ENCODE peak calls at places on chromosomes 4 and X, in five cellular contexts. One of them, this sample, is unnamed.

GRCh38 chr4:73405138-73405537 is 1.1 kb downstream of the ALB start:
- DNase-seq in heart left ventricle: no peak
- DNase-seq in mammary epithelial cell: no peak
- DNase-seq in left ventricle myocardium inferior: no peak
- DNase-seq in stomach: no peak
- DNase-seq in this sample: no peak

GRCh38 chrX:15564981-15565579 is 35.7 kb downstream of the ACE2 start:
- DNase-seq in heart left ventricle: peak; percentile 52
- DNase-seq in mammary epithelial cell: peak; percentile 80
- DNase-seq in left ventricle myocardium inferior: peak; percentile 40
- DNase-seq in stomach: peak; percentile 76
- DNase-seq in this sample: no peak

GRCh38 chrX:72003811-72004750 is 93.4 kb downstream of the NHSL2 start:
- DNase-seq in heart left ventricle: peak; percentile 66
- DNase-seq in mammary epithelial cell: peak; percentile 10
- DNase-seq in left ventricle myocardium inferior: peak; percentile 35
- DNase-seq in stomach: peak; percentile 44
- DNase-seq in this sample: no peak

GRCh38 chr4:55356991-55357461 is 11.0 kb downstream of the SRD5A3 start:
- DNase-seq in heart left ventricle: no peak
- DNase-seq in mammary epithelial cell: no peak
- DNase-seq in left ventricle myocardium inferior: no peak
- DNase-seq in stomach: no peak
- DNase-seq in this sample: no peak

GRCh38 chrX:49155243-49155899 is 7.2 kb upstream of the MAGIX start:
- DNase-seq in heart left ventricle: no peak
- DNase-seq in mammary epithelial cell: peak; percentile 68
- DNase-seq in left ventricle myocardium inferior: no peak
- DNase-seq in stomach: peak; percentile 55
- DNase-seq in this sample: no peak

GRCh38 chr4:10737335-10737734 is 52.8 kb upstream of the CLNK start:
- DNase-seq in heart left ventricle: no peak
- DNase-seq in mammary epithelial cell: peak; percentile 30
- DNase-seq in left ventricle myocardium inferior: no peak
- DNase-seq in stomach: no peak
- DNase-seq in this sample: no peak

GRCh38 chr4:70628444-70628843 is at the start of gene ENAM:
- DNase-seq in heart left ventricle: no peak
- DNase-seq in mammary epithelial cell: no peak
- DNase-seq in left ventricle myocardium inferior: no peak
- DNase-seq in stomach: no peak
- DNase-seq in this sample: no peak

GRCh38 chr4:111854494-111855087 is 290.7 kb upstream of the FAM241A start:
- DNase-seq in heart left ventricle: no peak
- DNase-seq in mammary epithelial cell: peak; percentile 16
- DNase-seq in left ventricle myocardium inferior: no peak
- DNase-seq in stomach: no peak
- DNase-seq in this sample: no peak

DNA sequence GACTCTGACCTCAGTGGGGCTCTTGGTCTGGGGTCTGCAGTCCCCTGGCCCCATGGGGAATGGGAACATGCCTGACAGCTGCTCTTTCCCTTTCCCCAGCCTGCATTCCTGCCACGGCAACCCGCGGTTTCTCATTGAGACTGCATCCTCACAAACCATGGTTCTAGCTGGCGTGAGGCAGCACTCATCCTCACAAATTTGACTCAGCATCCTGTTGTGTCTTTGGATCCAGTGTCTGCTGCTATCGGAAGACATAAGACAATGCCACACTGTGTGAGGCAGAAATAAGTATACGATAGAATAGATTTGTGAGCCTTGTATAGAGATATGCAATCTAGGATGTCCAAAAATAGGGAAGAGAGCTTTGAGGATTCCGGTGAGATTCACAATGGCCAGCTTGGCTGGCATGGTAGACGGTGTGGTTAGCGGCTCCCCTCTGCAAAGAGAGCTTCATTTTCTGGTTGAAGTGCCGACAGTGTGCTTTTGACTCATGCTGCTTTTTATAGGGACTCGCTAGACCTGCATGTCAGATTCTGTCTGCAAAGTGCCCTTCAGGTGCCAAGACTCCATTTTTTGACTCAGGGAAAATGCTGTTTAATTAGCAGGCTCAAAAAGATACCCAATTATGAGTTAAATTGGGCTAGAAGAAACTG is 161.3 kb upstream of the PSAPL1 start:
- DNase-seq in heart left ventricle: no peak
- DNase-seq in mammary epithelial cell: no peak
- DNase-seq in left ventricle myocardium inferior: no peak
- DNase-seq in stomach: no peak
- DNase-seq in this sample: no peak
- H3K4me1 ChIP-seq in heart left ventricle: peaks cover 3% of the 10 kb centered on the region
- H3K4me1 ChIP-seq in mammary epithelial cell: no peaks in the 10 kb centered on the region
- H3K4me1 ChIP-seq in left ventricle myocardium inferior: peaks cover 15% of the 10 kb centered on the region
- H3K4me1 ChIP-seq in stomach: no peaks in the 10 kb centered on the region
- H3K4me1 ChIP-seq in this sample: peaks cover 16% of the 10 kb centered on the region

DNA sequence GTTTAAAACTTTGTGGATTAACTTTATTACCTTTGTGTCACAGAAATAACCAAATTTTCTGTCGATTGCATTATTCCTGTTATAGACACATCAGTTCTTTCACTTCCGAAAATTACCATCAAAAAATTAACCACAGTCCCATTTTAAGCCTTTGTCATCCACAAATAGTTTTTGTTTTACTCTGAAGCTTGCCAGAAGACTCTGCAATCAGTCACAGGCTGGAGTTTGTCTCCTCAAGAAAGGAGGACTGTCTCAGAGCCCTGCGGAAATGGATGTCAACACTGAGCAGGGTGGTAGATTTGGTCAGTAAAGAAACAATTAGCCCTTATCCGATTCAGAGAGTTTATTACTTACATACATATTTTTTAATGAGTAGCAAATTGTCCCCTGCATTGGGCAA is 20.1 kb upstream of the TCEAL4 start:
- DNase-seq in heart left ventricle: no peak
- DNase-seq in mammary epithelial cell: no peak
- DNase-seq in left ventricle myocardium inferior: no peak
- DNase-seq in stomach: no peak
- DNase-seq in this sample: no peak
- H3K27ac ChIP-seq in heart left ventricle: no peak overlapping the region
- H3K27ac ChIP-seq in mammary epithelial cell: no peak overlapping the region
- H3K27ac ChIP-seq in left ventricle myocardium inferior: no peak overlapping the region
- H3K27ac ChIP-seq in stomach: no peak overlapping the region
- H3K27ac ChIP-seq in this sample: no peak overlapping the region

GRCh38 chrX:25020391-25021131 is 4.8 kb upstream of the ARX start:
- DNase-seq in heart left ventricle: no peak
- DNase-seq in mammary epithelial cell: no peak
- DNase-seq in left ventricle myocardium inferior: no peak
- DNase-seq in stomach: no peak
- DNase-seq in this sample: no peak
- H3K4me3 ChIP-seq in heart left ventricle: no peak overlapping the region
- H3K4me3 ChIP-seq in mammary epithelial cell: peak overlapping the region; percentile 6
- H3K4me3 ChIP-seq in left ventricle myocardium inferior: peak overlapping the region; percentile 36
- H3K4me3 ChIP-seq in stomach: no peak overlapping the region
- H3K4me3 ChIP-seq in this sample: peak overlapping the region; percentile 31

DNA sequence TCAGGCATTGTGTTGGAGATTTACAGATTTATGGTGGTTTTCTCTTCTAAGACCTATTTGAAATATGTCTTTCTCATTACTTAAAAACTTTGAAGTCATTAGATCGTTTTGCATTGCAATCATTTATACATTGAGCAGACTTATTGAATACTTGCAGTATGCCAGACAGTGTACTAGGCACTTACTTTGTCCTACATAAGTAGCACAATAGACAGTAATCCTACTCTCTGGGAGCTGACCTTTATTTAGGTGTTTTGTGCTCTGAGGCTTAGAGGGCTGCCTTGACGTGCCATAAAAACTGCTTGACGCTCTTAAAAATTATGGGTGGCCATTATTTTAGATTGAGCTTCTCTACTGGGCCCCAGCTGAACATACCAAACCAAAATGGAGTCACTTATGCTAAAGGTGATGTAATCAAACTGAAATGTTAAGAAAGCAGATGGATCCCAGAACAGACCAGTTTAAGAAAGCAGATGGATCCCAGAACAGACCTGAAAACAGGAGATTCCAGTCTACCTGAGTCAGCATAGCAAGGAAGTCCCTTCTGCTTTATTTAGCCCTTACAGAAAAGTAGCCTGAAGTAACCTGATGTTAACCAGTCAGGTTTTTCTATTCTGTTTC is 42.4 kb downstream of the PTTG2 start:
- DNase-seq in heart left ventricle: no peak
- DNase-seq in mammary epithelial cell: peak; percentile 55
- DNase-seq in left ventricle myocardium inferior: no peak
- DNase-seq in stomach: no peak
- DNase-seq in this sample: no peak
- H3K4me1 ChIP-seq in heart left ventricle: peaks cover 36% of the 10 kb centered on the region
- H3K4me1 ChIP-seq in mammary epithelial cell: peaks cover 9% of the 10 kb centered on the region
- H3K4me1 ChIP-seq in left ventricle myocardium inferior: peaks cover 69% of the 10 kb centered on the region
- H3K4me1 ChIP-seq in stomach: peaks cover 8% of the 10 kb centered on the region
- H3K4me1 ChIP-seq in this sample: peaks cover 11% of the 10 kb centered on the region

GRCh38 chr4:30616943-30617646 is 103.1 kb upstream of the PCDH7 start:
- DNase-seq in heart left ventricle: no peak
- DNase-seq in mammary epithelial cell: peak; percentile 58
- DNase-seq in left ventricle myocardium inferior: no peak
- DNase-seq in stomach: no peak
- DNase-seq in this sample: no peak
- H3K27ac ChIP-seq in heart left ventricle: no peak overlapping the region
- H3K27ac ChIP-seq in mammary epithelial cell: no peak overlapping the region
- H3K27ac ChIP-seq in left ventricle myocardium inferior: no peak overlapping the region
- H3K27ac ChIP-seq in stomach: no peak overlapping the region
- H3K27ac ChIP-seq in this sample: no peak overlapping the region

GRCh38 chrX:139881572-139881971 is 51.3 kb downstream of the ATP11C start:
- DNase-seq in heart left ventricle: no peak
- DNase-seq in mammary epithelial cell: no peak
- DNase-seq in left ventricle myocardium inferior: no peak
- DNase-seq in stomach: no peak
- DNase-seq in this sample: no peak
- H3K4me3 ChIP-seq in heart left ventricle: peak overlapping the region; percentile 2
- H3K4me3 ChIP-seq in mammary epithelial cell: no peak overlapping the region
- H3K4me3 ChIP-seq in left ventricle myocardium inferior: no peak overlapping the region
- H3K4me3 ChIP-seq in stomach: no peak overlapping the region
- H3K4me3 ChIP-seq in this sample: no peak overlapping the region

GRCh38 chr4:76606662-76607265 is 171.7 kb downstream of the SHROOM3 start:
- DNase-seq in heart left ventricle: no peak
- DNase-seq in mammary epithelial cell: no peak
- DNase-seq in left ventricle myocardium inferior: no peak
- DNase-seq in stomach: no peak
- DNase-seq in this sample: no peak

GRCh38 chr4:76607266-76607799 is 172.3 kb downstream of the SHROOM3 start:
- DNase-seq in heart left ventricle: no peak
- DNase-seq in mammary epithelial cell: no peak
- DNase-seq in left ventricle myocardium inferior: no peak
- DNase-seq in stomach: no peak
- DNase-seq in this sample: no peak

GRCh38 chr4:76610751-76611150 is 175.7 kb downstream of the SHROOM3 start:
- DNase-seq in heart left ventricle: no peak
- DNase-seq in mammary epithelial cell: no peak
- DNase-seq in left ventricle myocardium inferior: no peak
- DNase-seq in stomach: no peak
- DNase-seq in this sample: no peak

GRCh38 chr4:76605099-76605563 is 170.1 kb downstream of the SHROOM3 start:
- DNase-seq in heart left ventricle: no peak
- DNase-seq in mammary epithelial cell: no peak
- DNase-seq in left ventricle myocardium inferior: no peak
- DNase-seq in stomach: no peak
- DNase-seq in this sample: no peak

GRCh38 chr4:76607846-76608245 is 172.8 kb downstream of the SHROOM3 start:
- DNase-seq in heart left ventricle: no peak
- DNase-seq in mammary epithelial cell: no peak
- DNase-seq in left ventricle myocardium inferior: no peak
- DNase-seq in stomach: no peak
- DNase-seq in this sample: no peak
- H3K4me1 ChIP-seq in heart left ventricle: peaks cover 24% of the 10 kb centered on the region
- H3K4me1 ChIP-seq in mammary epithelial cell: peaks cover 17% of the 10 kb centered on the region
- H3K4me1 ChIP-seq in left ventricle myocardium inferior: peaks cover 54% of the 10 kb centered on the region
- H3K4me1 ChIP-seq in stomach: peaks cover 5% of the 10 kb centered on the region
- H3K4me1 ChIP-seq in this sample: peaks cover 3% of the 10 kb centered on the region

DNA sequence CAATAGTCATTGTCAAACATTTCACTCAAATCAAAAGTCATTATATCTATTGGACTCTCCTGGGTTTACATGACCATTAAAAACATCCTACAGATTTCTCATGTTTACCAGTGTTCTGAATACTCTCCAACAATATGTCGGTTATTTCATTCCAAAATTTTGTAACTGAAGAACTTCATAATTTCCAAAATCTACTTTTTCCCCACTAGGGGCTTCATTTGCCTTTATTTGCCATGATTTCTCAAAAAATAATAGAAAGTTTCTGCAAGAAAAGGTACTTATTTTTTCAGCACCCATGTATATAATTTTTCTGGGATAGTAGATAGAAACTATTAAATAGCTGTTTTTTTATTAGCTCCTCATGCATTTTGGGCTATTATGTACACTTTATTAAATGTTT is 49.0 kb downstream of the PRDM5 start:
- DNase-seq in heart left ventricle: no peak
- DNase-seq in mammary epithelial cell: no peak
- DNase-seq in left ventricle myocardium inferior: no peak
- DNase-seq in stomach: no peak
- DNase-seq in this sample: no peak
- H3K27ac ChIP-seq in heart left ventricle: no peak overlapping the region
- H3K27ac ChIP-seq in mammary epithelial cell: no peak overlapping the region
- H3K27ac ChIP-seq in left ventricle myocardium inferior: no peak overlapping the region
- H3K27ac ChIP-seq in stomach: no peak overlapping the region
- H3K27ac ChIP-seq in this sample: no peak overlapping the region

This sample was measured in iPS DF 6.9.